ENCODE peak calls at places on chromosomes 12 and 14, in eight cellular contexts. C is neural progenitor cell, X is fibroblast of lung, Z is mammary epithelial cell, L is mesenchymal stem cell, S is GM23248, D is MM.1S, W is endothelial cell of umbilical vein. V is an unnamed sample.

GRCh38 chr14:73718742-73719251 is 4.6 kb upstream of the PNMA1 start:
- DNase-seq in C (peak), X (no peak), Z (no peak), L (no peak), S (no peak), D (no peak), W (no peak), V (no peak)

GRCh38 chr14:39432619-39433451 is 602 bp upstream of the FBXO33 start:
- DNase-seq in C (peak), X (peak), Z (peak), L (peak), S (peak), D (peak), W (peak), V (no peak)

GRCh38 chr14:22390195-22390594 is 198.8 kb downstream of the DAD1 start:
- DNase-seq in C (no peak), X (no peak), Z (no peak), L (no peak), S (no peak), D (no peak), W (no peak), V (no peak)

GRCh38 chr14:104341532-104342434 is 203.4 kb downstream of the KIF26A start:
- DNase-seq in C (peak), X (no peak), Z (no peak), L (no peak), S (peak), D (peak), W (peak), V (no peak)

GRCh38 chr14:99354166-99354875 is 82.3 kb upstream of the BCL11B start:
- DNase-seq in C (no peak), X (no peak), Z (no peak), L (no peak), S (no peak), D (no peak), W (no peak), V (no peak)

GRCh38 chr12:105835505-105835904 is 303.2 kb downstream of the NUAK1 start:
- DNase-seq in C (no peak), X (no peak), Z (no peak), L (no peak), S (no peak), D (no peak), W (no peak), V (no peak)

GRCh38 chr12:22627351-22627750 is 2.4 kb downstream of the ETNK1 start:
- DNase-seq in C (no peak), X (no peak), Z (peak), L (peak), S (peak), D (no peak), W (peak), V (no peak)

GRCh38 chr14:22699801-22700564 is 55.8 kb upstream of the OR6J1 start:
- DNase-seq in C (peak), X (peak), Z (peak), L (peak), S (no peak), D (no peak), W (peak), V (no peak)

GRCh38 chr14:59450716-59451115 is 14.5 kb downstream of the GPR135 start:
- DNase-seq in C (no peak), X (no peak), Z (no peak), L (no peak), S (no peak), D (no peak), W (no peak), V (no peak)

GRCh38 chr14:69451941-69452340 is 32.6 kb upstream of the PLEKHD1 start:
- DNase-seq in C (no peak), X (no peak), Z (no peak), L (no peak), S (no peak), D (no peak), W (no peak), V (no peak)

GRCh38 chr12:128266559-128267245 is at the start of gene TMEM132C:
- DNase-seq in C (peak), X (no peak), Z (no peak), L (no peak), S (no peak), D (no peak), W (no peak), V (no peak)

GRCh38 chr12:19744760-19745218 is 305.5 kb downstream of the AEBP2 start:
- DNase-seq in C (no peak), X (peak), Z (no peak), L (peak), S (no peak), D (no peak), W (peak), V (no peak)

GRCh38 chr12:94305293-94305957 is 154.2 kb downstream of the CEP83 start:
- DNase-seq in C (no peak), X (peak), Z (no peak), L (peak), S (peak), D (no peak), W (no peak), V (no peak)

GRCh38 chr12:68175566-68176033 is 16.1 kb upstream of the IFNG start:
- DNase-seq in C (no peak), X (no peak), Z (peak), L (no peak), S (no peak), D (peak), W (no peak), V (peak)

GRCh38 chr14:104536942-104537612 is 42.5 kb upstream of the C14orf180 start:
- DNase-seq in C (no peak), X (peak), Z (peak), L (peak), S (peak), D (no peak), W (no peak), V (no peak)

GRCh38 chr12:106142591-106143261 is 4.0 kb upstream of the NUAK1 start:
- DNase-seq in C (no peak), X (no peak), Z (no peak), L (no peak), S (no peak), D (no peak), W (no peak), V (no peak)

GRCh38 chr14:65403231-65403630 is 9.3 kb upstream of the FUT8 start:
- DNase-seq in C (no peak), X (peak), Z (peak), L (peak), S (peak), D (no peak), W (no peak), V (no peak)

GRCh38 chr12:30794591-30795409 is 40.0 kb upstream of the CAPRIN2 start:
- DNase-seq in C (no peak), X (peak), Z (peak), L (peak), S (peak), D (no peak), W (peak), V (no peak)

GRCh38 chr14:93788557-93789365 is 476 bp upstream of the PRIMA1 start:
- DNase-seq in C (peak), X (no peak), Z (peak), L (no peak), S (peak), D (no peak), W (no peak), V (no peak)

GRCh38 chr12:87253157-87253556 is 776.0 kb downstream of the C12orf50 start:
- DNase-seq in C (no peak), X (peak), Z (peak), L (no peak), S (no peak), D (peak), W (peak), V (no peak)

GRCh38 chr14:99191663-99192621 is 80.1 kb downstream of the BCL11B start:
- DNase-seq in C (no peak), X (peak), Z (peak), L (no peak), S (peak), D (peak), W (peak), V (no peak)

GRCh38 chr14:90378249-90378648 is 18.6 kb upstream of the CALM1 start:
- DNase-seq in C (no peak), X (no peak), Z (no peak), L (no peak), S (no peak), D (no peak), W (no peak), V (no peak)

GRCh38 chr12:45981075-45981837 is 9.1 kb downstream of the SCAF11 start:
- DNase-seq in C (no peak), X (no peak), Z (no peak), L (no peak), S (peak), D (no peak), W (peak), V (no peak)

GRCh38 chr14:65840786-65841185 is 428.3 kb downstream of the FUT8 start:
- DNase-seq in C (no peak), X (peak), Z (no peak), L (no peak), S (peak), D (no peak), W (no peak), V (no peak)

GRCh38 chr14:36227344-36227743 is 50.8 kb upstream of the PTCSC3 start:
- DNase-seq in C (no peak), X (no peak), Z (no peak), L (no peak), S (no peak), D (no peak), W (no peak), V (no peak)

GRCh38 chr12:42961395-42961794 is 371.8 kb upstream of the PRICKLE1 start:
- DNase-seq in C (no peak), X (peak), Z (peak), L (no peak), S (peak), D (no peak), W (peak), V (no peak)

GRCh38 chr12:946212-946611 is 3.3 kb downstream of the RAD52 start:
- DNase-seq in C (no peak), X (no peak), Z (no peak), L (peak), S (peak), D (no peak), W (no peak), V (no peak)

GRCh38 chr14:77151245-77151644 is 9.7 kb upstream of the ZDHHC22 start:
- DNase-seq in C (peak), X (no peak), Z (no peak), L (peak), S (peak), D (no peak), W (peak), V (peak)

GRCh38 chr12:132629330-132629729 is 10.8 kb downstream of the P2RX2 start:
- DNase-seq in C (no peak), X (no peak), Z (no peak), L (no peak), S (no peak), D (no peak), W (no peak), V (no peak)

GRCh38 chr12:3928538-3929220 is 55.5 kb upstream of the PARP11 start:
- DNase-seq in C (no peak), X (no peak), Z (no peak), L (no peak), S (no peak), D (no peak), W (no peak), V (peak)

GRCh38 chr12:66861157-66861750 is 182.4 kb upstream of the GRIP1 start:
- DNase-seq in C (peak), X (peak), Z (peak), L (peak), S (peak), D (peak), W (peak), V (peak)

GRCh38 chr14:50736932-50737419 is 68.9 kb upstream of the SAV1 start:
- DNase-seq in C (no peak), X (no peak), Z (no peak), L (no peak), S (no peak), D (no peak), W (no peak), V (no peak)

GRCh38 chr14:21987937-21988336 is 314.3 kb upstream of the OR4E1 start:
- DNase-seq in C (peak), X (no peak), Z (peak), L (peak), S (peak), D (peak), W (peak), V (peak)

GRCh38 chr12:50282581-50283229 is 615 bp downstream of the LIMA1 start:
- DNase-seq in C (no peak), X (peak), Z (peak), L (peak), S (peak), D (no peak), W (peak), V (no peak)

GRCh38 chr12:5660271-5660670 is 228.4 kb downstream of the NTF3 start:
- DNase-seq in C (no peak), X (no peak), Z (no peak), L (no peak), S (no peak), D (no peak), W (peak), V (no peak)

GRCh38 chr14:101418601-101419000 is 142.7 kb upstream of the DIO3 start:
- DNase-seq in C (no peak), X (no peak), Z (no peak), L (no peak), S (no peak), D (no peak), W (no peak), V (no peak)

GRCh38 chr12:34218193-34219045 is 196.1 kb downstream of the ALG10 start:
- DNase-seq in C (peak), X (peak), Z (peak), L (peak), S (peak), D (peak), W (peak), V (peak)

GRCh38 chr14:58299665-58300202 is 1.4 kb downstream of the ARID4A start:
- DNase-seq in C (peak), X (no peak), Z (peak), L (peak), S (peak), D (no peak), W (peak), V (peak)

GRCh38 chr14:43410631-43411030 is 1096.5 kb downstream of the FSCB start:
- DNase-seq in C (peak), X (no peak), Z (no peak), L (no peak), S (no peak), D (no peak), W (no peak), V (no peak)

GRCh38 chr14:76138758-76139723 is 12.7 kb upstream of the GPATCH2L start:
- DNase-seq in C (peak), X (peak), Z (no peak), L (no peak), S (peak), D (no peak), W (no peak), V (no peak)
- H2AFZ ChIP-seq in C (peak), X (no peak), Z (no peak), L (no peak), S (no peak), D (no peak), W (no peak), V (no peak)

GRCh38 chr14:75275598-75275997 is 3.0 kb upstream of the FOS start:
- DNase-seq in C (no peak), X (no peak), Z (no peak), L (no peak), S (no peak), D (no peak), W (no peak), V (no peak)

GRCh38 chr14:75273272-75274044 is 5.2 kb upstream of the FOS start:
- DNase-seq in C (no peak), X (peak), Z (peak), L (peak), S (peak), D (no peak), W (no peak), V (no peak)

GRCh38 chr14:75271514-75271913 is 7.1 kb upstream of the FOS start:
- DNase-seq in C (no peak), X (no peak), Z (no peak), L (no peak), S (no peak), D (no peak), W (no peak), V (no peak)

GRCh38 chr14:75274899-75275569 is 3.6 kb upstream of the FOS start:
- DNase-seq in C (no peak), X (peak), Z (no peak), L (peak), S (no peak), D (no peak), W (no peak), V (no peak)

DNA sequence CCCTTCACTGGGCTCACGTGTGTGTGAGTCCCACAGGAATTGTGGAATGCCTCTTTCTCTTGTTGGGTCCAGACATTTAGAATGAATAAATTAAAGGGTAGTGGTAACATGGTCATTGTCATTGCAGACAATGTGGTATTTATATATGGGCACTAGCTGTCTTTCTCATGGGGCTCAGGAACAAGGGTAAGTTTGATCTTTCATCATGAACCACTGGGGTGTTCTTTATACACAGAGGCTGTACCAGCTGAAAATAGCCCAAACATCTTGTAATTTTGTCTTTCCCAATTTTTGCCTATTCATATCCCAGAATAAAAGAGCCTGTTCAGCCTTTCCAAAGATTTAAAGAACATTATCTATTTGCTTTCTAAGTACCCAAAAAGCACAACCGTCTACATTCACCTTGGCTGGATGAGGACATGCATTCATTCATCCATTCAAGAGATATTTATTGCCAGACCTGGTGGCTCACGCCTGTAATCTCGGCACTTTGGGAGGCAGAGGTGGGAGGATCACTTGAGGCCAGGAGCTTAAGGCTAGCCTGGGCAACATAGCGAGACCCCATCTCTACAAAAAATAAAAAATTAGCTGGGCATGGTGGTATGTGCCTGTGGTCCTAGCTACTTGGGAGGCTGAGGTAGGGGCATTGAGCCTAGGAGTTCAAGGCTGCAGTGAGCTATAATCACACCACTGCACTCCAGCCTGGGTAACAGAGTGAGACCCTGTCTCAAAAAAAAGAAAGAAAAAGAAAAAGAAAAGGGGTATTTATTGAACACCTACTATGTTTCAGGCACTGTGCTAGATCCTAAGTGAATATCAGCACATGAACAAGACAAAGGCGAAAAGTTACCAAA is 4.4 kb upstream of the FOS start:
- DNase-seq in C (no peak), X (no peak), Z (no peak), L (no peak), S (no peak), D (no peak), W (no peak), V (no peak)
- H3K9ac ChIP-seq in C (no peak), X (peak), Z (no peak), L (peak), S (peak), D (no peak), W (no peak), V (no peak)

GRCh38 chr12:104588048-104588942 is 131.5 kb downstream of the CHST11 start:
- DNase-seq in C (no peak), X (peak), Z (peak), L (peak), S (peak), D (no peak), W (peak), V (no peak)
- H2AFZ ChIP-seq in C (no peak), X (peak), Z (peak), L (no peak), S (peak), D (no peak), W (peak), V (no peak)

GRCh38 chr12:108441549-108441948 is 73.5 kb upstream of the FICD start:
- DNase-seq in C (no peak), X (no peak), Z (no peak), L (no peak), S (no peak), D (no peak), W (no peak), V (no peak)
- H3K9ac ChIP-seq in C (no peak), X (no peak), Z (no peak), L (no peak), S (no peak), D (no peak), W (no peak), V (no peak)

DNA sequence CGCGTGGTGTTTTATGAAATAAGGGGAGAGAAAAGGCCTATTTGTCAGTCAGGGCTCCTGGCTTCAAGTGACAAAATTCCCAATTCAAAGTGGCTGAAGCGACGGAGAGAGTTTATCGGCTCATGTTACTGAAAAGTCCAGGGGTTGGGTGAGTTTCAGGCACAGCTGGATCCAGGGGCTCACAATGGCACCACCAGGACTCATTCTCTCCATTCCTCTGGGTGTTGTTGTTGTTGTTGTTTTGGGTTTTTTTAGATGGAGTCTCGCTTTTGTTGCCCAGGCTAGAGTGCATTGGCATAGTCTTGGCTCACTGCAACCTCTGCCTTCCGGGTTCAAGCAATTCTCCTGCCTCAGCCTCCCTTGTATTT is 119.4 kb downstream of the SCARB1 start:
- DNase-seq in C (no peak), X (no peak), Z (no peak), L (no peak), S (no peak), D (no peak), W (no peak), V (no peak)
- H2AFZ ChIP-seq in C (no peak), X (no peak), Z (no peak), L (no peak), S (no peak), D (no peak), W (no peak), V (no peak)

GRCh38 chr14:71287567-71287966 is 380.3 kb downstream of the PCNX1 start:
- DNase-seq in C (no peak), X (no peak), Z (no peak), L (no peak), S (no peak), D (no peak), W (no peak), V (no peak)

GRCh38 chr14:71289536-71289935 is 382.3 kb downstream of the PCNX1 start:
- DNase-seq in C (no peak), X (no peak), Z (no peak), L (no peak), S (no peak), D (peak), W (no peak), V (no peak)

GRCh38 chr14:71286126-71286525 is 378.9 kb downstream of the PCNX1 start:
- DNase-seq in C (no peak), X (no peak), Z (no peak), L (no peak), S (no peak), D (no peak), W (no peak), V (no peak)

GRCh38 chr14:71290960-71291466 is 383.8 kb downstream of the PCNX1 start:
- DNase-seq in C (no peak), X (peak), Z (peak), L (peak), S (peak), D (peak), W (peak), V (peak)

GRCh38 chr14:71290301-71290700 is 383.0 kb downstream of the PCNX1 start:
- DNase-seq in C (no peak), X (peak), Z (no peak), L (no peak), S (no peak), D (no peak), W (no peak), V (no peak)
- H3K9ac ChIP-seq in C (no peak), X (no peak), Z (no peak), L (no peak), S (no peak), D (peak), W (no peak), V (no peak)

GRCh38 chr12:131444220-131445164 is 266.4 kb upstream of the SFSWAP start:
- DNase-seq in C (no peak), X (no peak), Z (no peak), L (no peak), S (no peak), D (no peak), W (no peak), V (no peak)
- H2AFZ ChIP-seq in C (no peak), X (no peak), Z (no peak), L (no peak), S (no peak), D (no peak), W (no peak), V (no peak)

GRCh38 chr14:33676135-33676566 is 274.7 kb downstream of the EGLN3 start:
- DNase-seq in C (peak), X (peak), Z (peak), L (peak), S (peak), D (peak), W (peak), V (peak)

GRCh38 chr14:33680873-33681272 is 270.0 kb downstream of the EGLN3 start:
- DNase-seq in C (no peak), X (no peak), Z (no peak), L (no peak), S (no peak), D (no peak), W (no peak), V (no peak)

GRCh38 chr14:33678012-33678411 is 272.9 kb downstream of the EGLN3 start:
- DNase-seq in C (no peak), X (no peak), Z (no peak), L (no peak), S (no peak), D (no peak), W (no peak), V (no peak)

GRCh38 chr14:33679461-33680225 is 271.2 kb downstream of the EGLN3 start:
- DNase-seq in C (no peak), X (peak), Z (peak), L (peak), S (peak), D (no peak), W (peak), V (no peak)

GRCh38 chr14:33679025-33679424 is 271.8 kb downstream of the EGLN3 start:
- DNase-seq in C (no peak), X (no peak), Z (no peak), L (no peak), S (no peak), D (no peak), W (no peak), V (no peak)
- H3K9ac ChIP-seq in C (no peak), X (no peak), Z (no peak), L (no peak), S (no peak), D (no peak), W (peak), V (no peak)